ENCODE peak calls at places on chromosomes 6 and 20, in five cellular contexts. X is H1, H is GM12878, K is SK-N-SH, G is HepG2. P is an unnamed sample.

GRCh38 chr6:14762077-14762476 is 483.8 kb upstream of the JARID2 start:
- DNase-seq in G (peak), H (no peak), X (no peak), K (no peak), P (no peak)

GRCh38 chr6:169487579-169488205 is 214.1 kb downstream of the WDR27 start:
- DNase-seq in H (no peak), K (no peak), G (no peak), X (no peak), P (no peak)

GRCh38 chr20:5949943-5950270 is 426 bp downstream of the TRMT6 start:
- DNase-seq in G (no peak), H (no peak), K (no peak), X (no peak), P (no peak)

GRCh38 chr6:110341671-110342304 is 16.4 kb downstream of the METTL24 start:
- DNase-seq in H (no peak), X (no peak), K (peak), G (peak), P (no peak)

GRCh38 chr20:61443541-61444126 is 191.6 kb downstream of the CDH4 start:
- DNase-seq in H (no peak), K (no peak), X (no peak), G (no peak), P (no peak)

GRCh38 chr6:111759836-111760785 is 113.1 kb downstream of the FYN start:
- DNase-seq in K (peak), H (no peak), X (no peak), G (no peak), P (no peak)

GRCh38 chr6:137864812-137865508 is 2.1 kb upstream of the TNFAIP3 start:
- DNase-seq in X (no peak), K (no peak), G (peak), H (no peak), P (no peak)

GRCh38 chr6:2741756-2742155 is 9.0 kb downstream of the MYLK4 start:
- DNase-seq in H (no peak), K (no peak), X (no peak), G (no peak), P (no peak)

GRCh38 chr20:17893480-17893879 is 75.1 kb downstream of the SNX5 start:
- DNase-seq in X (no peak), K (no peak), H (no peak), G (no peak), P (no peak)

GRCh38 chr20:8360035-8360434 is 228.0 kb downstream of the PLCB1 start:
- DNase-seq in K (no peak), X (no peak), H (peak), G (no peak), P (no peak)

GRCh38 chr20:37630161-37630560 is 63.7 kb upstream of the CTNNBL1 start:
- DNase-seq in H (no peak), X (no peak), K (peak), G (no peak), P (no peak)

GRCh38 chr20:37627767-37628130 is 66.1 kb upstream of the CTNNBL1 start:
- DNase-seq in X (no peak), K (no peak), H (no peak), G (no peak), P (no peak)

GRCh38 chr20:37630993-37631392 is 62.8 kb upstream of the CTNNBL1 start:
- DNase-seq in K (no peak), H (no peak), X (no peak), G (no peak), P (no peak)

GRCh38 chr20:37624963-37625362 is 68.9 kb upstream of the CTNNBL1 start:
- DNase-seq in H (no peak), G (no peak), K (peak), X (no peak), P (no peak)

DNA sequence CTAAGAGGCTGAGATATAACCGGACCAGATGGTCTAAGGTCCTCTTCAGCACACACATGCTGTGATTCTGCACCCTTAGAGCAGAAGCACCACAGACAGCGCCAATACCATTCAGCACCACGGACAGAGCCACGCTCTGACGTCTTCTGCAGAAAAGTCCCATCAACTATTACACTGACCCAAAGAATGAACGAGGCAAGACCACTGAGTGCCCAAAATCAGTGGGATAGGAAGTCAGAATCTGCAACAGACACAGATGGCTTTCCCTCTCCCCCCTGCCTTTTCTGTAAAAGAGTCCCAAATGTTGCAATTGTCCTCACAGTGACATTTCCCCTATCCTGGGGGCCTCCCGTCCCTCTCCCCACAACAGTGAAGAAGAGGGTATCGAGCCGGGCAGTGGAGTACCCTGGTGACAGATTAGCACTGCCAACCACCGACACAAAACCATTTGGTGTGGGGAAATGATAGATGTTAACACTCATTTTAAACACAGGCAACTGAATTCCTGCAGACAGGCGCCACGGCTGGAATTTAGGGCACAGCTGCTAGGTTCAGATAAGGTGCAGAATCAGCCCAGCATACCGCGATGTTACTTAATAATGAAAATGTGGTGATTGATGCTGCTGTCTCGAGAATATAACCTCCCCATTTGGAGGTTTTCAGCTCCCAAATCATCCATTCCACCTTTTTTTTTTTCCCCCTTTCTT is 66.6 kb upstream of the CTNNBL1 start:
- DNase-seq in X (peak), H (no peak), G (peak), K (no peak), P (peak)
- TF ChIP-seq GABPA in X (no peak), H (no peak), G (no peak), K (no peak), P (no peak)

GRCh38 chr6:157498817-157499216 is 117.8 kb downstream of the ZDHHC14 start:
- DNase-seq in K (no peak), X (no peak), H (no peak), G (no peak), P (no peak)
- TF ChIP-seq GABPA in K (no peak), X (no peak), H (no peak), G (no peak), P (no peak)

DNA sequence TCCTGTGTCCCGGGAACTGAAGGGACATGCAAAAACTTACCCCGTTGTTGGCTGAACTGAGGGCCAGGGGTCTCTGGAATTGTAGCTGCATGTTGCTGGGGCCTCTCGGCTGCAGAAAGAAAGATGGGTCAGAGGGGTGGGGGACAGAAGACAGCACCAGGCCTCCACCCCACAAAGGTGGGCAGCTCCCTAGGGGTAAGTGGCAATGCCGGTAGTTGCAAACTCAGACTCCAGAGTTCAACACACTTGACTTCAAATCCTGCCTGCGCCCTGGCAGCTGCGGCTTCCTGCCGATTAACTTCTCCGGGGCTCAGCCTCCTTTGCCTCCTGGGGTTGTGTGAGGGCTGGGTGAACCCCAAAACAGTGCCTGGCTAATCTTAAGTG is 4.8 kb downstream of the ZBP1 start:
- DNase-seq in G (no peak), H (no peak), K (no peak), X (no peak), P (no peak)
- TF ChIP-seq GABPA in G (no peak), H (no peak), K (no peak), X (no peak), P (no peak)

DNA sequence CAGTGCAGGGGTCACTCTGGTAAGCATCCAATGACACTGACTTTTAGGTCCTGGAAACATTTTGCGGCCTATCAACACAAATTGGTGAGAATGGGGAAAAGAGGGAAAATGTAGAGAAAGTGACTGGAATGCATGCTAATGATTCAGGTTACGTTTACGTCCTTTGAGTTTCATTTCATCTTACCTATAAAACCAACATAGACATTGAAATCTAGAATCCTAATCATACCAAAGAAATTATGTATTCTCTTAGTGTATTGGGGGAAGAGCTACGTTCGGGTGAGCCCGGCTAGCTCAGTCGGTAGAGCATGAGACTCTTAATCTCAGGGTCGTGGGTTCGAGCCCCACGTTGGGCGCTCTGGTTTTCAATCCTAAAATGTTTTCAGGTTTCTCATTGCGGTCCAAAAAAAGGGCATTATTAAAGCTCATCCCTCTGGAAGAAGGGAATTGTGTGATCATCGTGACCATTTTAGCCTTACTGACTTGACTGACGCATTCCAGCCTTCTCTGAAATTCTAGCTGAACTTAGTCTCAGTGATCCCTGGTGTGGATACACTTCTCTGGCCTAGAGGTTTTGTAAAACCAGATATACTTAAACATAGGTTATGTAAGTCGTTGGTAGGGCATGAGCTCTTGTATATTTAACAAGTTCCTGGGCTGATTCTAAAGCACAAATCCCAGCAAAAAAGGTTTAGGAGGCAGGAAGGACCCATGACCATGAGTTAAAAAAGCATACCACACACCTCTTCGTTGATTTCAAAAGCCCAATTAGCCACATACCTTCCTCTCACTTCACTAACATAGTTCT is 18.3 kb downstream of the HMGN4 start:
- DNase-seq in X (no peak), K (peak), G (peak), H (no peak), P (peak)
- TF ChIP-seq GABPA in X (no peak), K (no peak), G (no peak), H (peak), P (no peak)

GRCh38 chr6:135181333-135182119 is 418 bp downstream of the MYB start:
- DNase-seq in X (no peak), H (no peak), K (no peak), G (no peak), P (no peak)

GRCh38 chr6:135182993-135183531 is 2.0 kb downstream of the MYB start:
- DNase-seq in G (no peak), K (no peak), X (no peak), H (no peak), P (peak)

GRCh38 chr6:135185483-135185882 is 4.4 kb downstream of the MYB start:
- DNase-seq in H (no peak), K (no peak), G (no peak), X (no peak), P (peak)

GRCh38 chr6:135182120-135182992 is 1.2 kb downstream of the MYB start:
- DNase-seq in K (peak), H (no peak), X (no peak), G (no peak), P (no peak)

DNA sequence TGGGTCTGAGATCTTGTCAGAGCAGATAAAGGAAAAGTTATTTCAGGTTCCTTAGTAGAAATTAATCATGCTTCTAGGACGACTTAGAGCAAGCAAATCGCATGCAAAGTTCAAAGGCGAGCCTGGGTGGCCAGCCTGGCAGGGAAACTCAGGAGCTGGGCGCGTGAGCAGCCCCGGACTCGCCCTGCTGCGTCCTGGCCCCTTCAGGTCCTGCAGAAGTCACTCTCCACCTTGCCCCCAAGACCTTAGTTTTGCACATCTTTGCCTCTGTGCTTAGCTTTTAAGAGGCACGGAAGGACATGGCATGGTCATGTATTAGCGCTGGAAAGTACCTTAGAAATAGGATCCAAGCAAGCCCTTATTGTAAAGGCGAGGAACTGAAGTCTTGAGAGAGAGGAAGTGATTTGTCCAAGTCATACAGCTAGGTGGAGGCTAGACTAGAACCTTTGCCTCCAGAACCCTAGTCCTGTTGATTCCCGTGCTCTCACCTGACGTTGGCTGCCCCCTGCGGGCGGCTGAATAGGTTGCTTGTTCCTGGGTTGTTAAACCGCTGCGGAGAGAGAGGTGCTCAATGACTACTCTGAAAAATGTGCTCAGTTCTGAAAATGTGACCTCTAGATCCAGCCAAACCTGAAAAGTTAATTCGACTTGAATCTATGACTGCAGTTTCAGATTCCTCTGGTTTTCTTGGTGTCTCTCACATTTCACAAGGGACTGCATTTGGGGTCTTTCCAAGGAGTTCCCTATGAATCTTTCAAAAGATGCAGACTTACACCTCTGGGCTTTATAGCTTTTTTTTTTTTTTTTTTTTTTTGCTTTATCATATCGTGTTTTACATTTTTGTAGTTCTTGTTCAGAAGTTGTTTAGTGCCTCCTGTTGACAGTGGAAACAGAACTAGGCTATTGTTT is 2.7 kb downstream of the MYB start:
- DNase-seq in X (no peak), K (peak), G (peak), H (no peak), P (peak)
- TF ChIP-seq GABPA in X (no peak), K (no peak), G (no peak), H (peak), P (no peak)

GRCh38 chr6:90294614-90294988 is 2.0 kb downstream of the BACH2 start:
- DNase-seq in H (no peak), K (peak), G (no peak), X (no peak), P (no peak)
- TF ChIP-seq GABPA in H (no peak), K (no peak), G (no peak), X (no peak), P (no peak)

GRCh38 chr20:10963717-10964266 is 290.0 kb upstream of the JAG1 start:
- DNase-seq in K (no peak), X (no peak), G (no peak), H (no peak), P (no peak)

GRCh38 chr20:10962937-10963336 is 289.1 kb upstream of the JAG1 start:
- DNase-seq in G (no peak), K (no peak), H (no peak), X (no peak), P (no peak)

GRCh38 chr20:10958279-10958678 is 284.5 kb upstream of the JAG1 start:
- DNase-seq in H (no peak), K (no peak), G (no peak), X (no peak), P (no peak)

GRCh38 chr20:10960416-10960815 is 286.6 kb upstream of the JAG1 start:
- DNase-seq in G (no peak), X (no peak), H (no peak), K (no peak), P (no peak)

GRCh38 chr20:10961651-10962288 is 288.0 kb upstream of the JAG1 start:
- DNase-seq in K (no peak), G (no peak), X (no peak), H (no peak), P (no peak)
- TF ChIP-seq GABPA in K (no peak), G (no peak), X (no peak), H (no peak), P (no peak)

GRCh38 chr20:4366076-4366475 is 350.7 kb upstream of the RNF24 start:
- DNase-seq in X (no peak), H (no peak), G (no peak), K (no peak), P (no peak)
- TF ChIP-seq GABPA in X (no peak), H (no peak), G (no peak), K (no peak), P (no peak)

DNA sequence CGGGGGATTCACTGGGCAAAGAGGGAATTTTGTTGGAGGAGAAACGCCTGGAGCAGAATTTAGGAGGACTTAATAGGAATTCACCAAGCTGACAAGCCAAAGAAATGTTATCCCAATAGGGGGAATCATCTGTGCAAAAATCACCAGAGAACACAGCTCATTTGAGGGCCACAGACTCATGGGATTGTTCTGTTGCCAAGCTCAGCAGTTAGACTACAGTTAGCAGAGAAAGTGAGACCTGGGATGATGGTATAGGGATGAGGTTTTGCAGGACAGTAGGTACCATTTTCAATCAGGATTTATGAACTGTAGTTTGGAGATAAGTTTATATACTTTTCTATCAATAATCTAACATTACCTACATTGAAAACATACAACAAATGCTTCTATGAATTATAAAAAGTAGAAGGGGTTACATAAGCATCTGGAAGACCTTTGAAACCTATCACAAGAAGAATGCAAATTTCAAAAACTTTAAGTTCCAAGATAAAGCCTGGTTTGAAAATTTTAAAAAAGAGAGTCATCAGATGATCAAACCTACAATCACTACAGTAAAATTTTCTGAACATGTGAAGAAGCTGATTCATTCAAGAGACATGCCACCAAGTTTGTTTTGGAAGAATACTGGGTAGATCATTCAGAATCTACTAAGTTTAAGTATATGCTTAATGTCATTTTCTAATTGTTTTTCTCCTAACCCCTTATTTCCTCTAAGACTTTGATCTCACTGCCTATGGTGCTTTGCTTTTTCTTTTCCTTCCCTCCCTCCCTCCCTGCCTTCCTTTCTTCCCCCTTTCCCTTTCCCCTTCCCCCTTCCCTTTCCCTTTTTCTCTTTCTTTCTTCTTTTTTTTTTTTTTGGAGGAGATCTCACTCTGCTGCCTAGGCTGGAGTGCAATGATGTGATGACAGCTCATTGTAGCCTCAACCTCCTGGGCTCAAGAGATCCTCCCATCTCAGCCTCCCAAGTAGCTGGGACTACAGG is 81.5 kb downstream of the KIF13A start:
- DNase-seq in H (no peak), K (no peak), G (no peak), X (no peak), P (no peak)
- TF ChIP-seq GABPA in H (no peak), K (no peak), G (no peak), X (no peak), P (no peak)

DNA sequence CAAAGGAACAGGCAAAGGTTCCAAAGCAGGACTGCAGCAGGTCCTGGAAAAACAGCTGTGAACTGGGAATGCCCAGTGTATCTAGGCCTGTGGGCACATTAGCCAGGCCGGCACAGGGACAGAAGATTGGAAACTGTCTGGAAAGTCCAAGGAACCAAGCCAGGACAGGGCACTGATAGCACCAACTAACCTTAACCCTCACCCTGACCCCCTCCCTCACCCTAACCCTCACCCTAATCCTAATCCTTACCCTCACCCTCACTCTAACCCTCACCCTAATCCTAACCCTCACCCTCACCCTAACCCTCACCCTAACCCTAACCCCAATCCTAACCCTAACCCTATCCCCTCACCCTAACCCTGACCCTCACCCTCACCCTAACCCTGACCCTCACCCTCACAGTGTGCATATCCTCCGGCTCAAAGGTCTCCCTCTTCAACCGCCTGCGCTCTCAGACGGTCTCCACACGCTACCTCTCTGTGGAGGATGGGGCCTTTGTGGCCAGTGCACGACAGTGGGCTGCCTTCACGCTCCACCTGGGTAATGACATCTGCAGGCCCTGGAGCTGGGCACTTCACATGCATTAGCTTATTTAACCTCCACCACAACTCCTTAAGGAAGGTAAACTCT is 5.1 kb upstream of the MATN4 start:
- DNase-seq in H (no peak), G (no peak), K (no peak), X (no peak), P (no peak)
- TF ChIP-seq GABPA in H (no peak), G (no peak), K (no peak), X (no peak), P (no peak)

P was measured in HL-60.